ENCODE peak calls at places on chromosomes 12 and 14, in four cellular contexts. F is heart right ventricle, I is thoracic aorta, Q is ovary. O is an unnamed sample.

GRCh38 chr14:61503167-61503801 is 181.9 kb downstream of the PRKCH start:
- DNase-seq in I (no peak), F (no peak), Q (no peak), O (peak; percentile 71)

GRCh38 chr14:73850940-73851339 is 691 bp upstream of the PTGR2 start:
- DNase-seq in I (no peak), F (no peak), Q (no peak), O (peak; percentile 76)

GRCh38 chr12:75592638-75593335 is 81.4 kb upstream of the KRR1 start:
- DNase-seq in Q (no peak), I (no peak), F (no peak), O (no peak)

GRCh38 chr14:52365071-52365470 is 51.0 kb downstream of the PTGER2 start:
- DNase-seq in F (no peak), Q (no peak), I (no peak), O (no peak)

GRCh38 chr14:33938131-33938949 is 12.5 kb downstream of the EGLN3 start:
- DNase-seq in Q (peak; percentile 36), I (no peak), F (peak; percentile 86), O (no peak)

GRCh38 chr12:108798551-108799221 is 58.7 kb downstream of the SSH1 start:
- DNase-seq in Q (no peak), F (no peak), I (no peak), O (no peak)

GRCh38 chr12:18825138-18825537 is 87.2 kb downstream of the CAPZA3 start:
- DNase-seq in F (no peak), I (no peak), Q (no peak), O (no peak)

GRCh38 chr14:45891417-45892080 is 638.5 kb upstream of the MIS18BP1 start:
- DNase-seq in I (no peak), F (no peak), Q (no peak), O (peak; percentile 33)

GRCh38 chr12:632102-632696 is 31.0 kb downstream of the NINJ2 start:
- DNase-seq in F (no peak), Q (no peak), I (no peak), O (peak; percentile 73)

GRCh38 chr12:132486576-132486975 is 3.4 kb upstream of the FBRSL1 start:
- DNase-seq in I (no peak), Q (peak; percentile 18), F (peak; percentile 8), O (no peak)

GRCh38 chr12:50887191-50887590 is 44.5 kb downstream of the TMPRSS12 start:
- DNase-seq in F (no peak), I (no peak), Q (no peak), O (no peak)

GRCh38 chr12:53244337-53244736 is 12.3 kb upstream of the RARG start:
- DNase-seq in Q (no peak), I (no peak), F (no peak), O (no peak)
- H3K27ac ChIP-seq in Q (no peak overlapping the region), I (no peak overlapping the region), F (no peak overlapping the region), O (no peak overlapping the region)

GRCh38 chr14:80653951-80654350 is 287.6 kb downstream of the CEP128 start:
- DNase-seq in Q (no peak), F (no peak), I (no peak), O (no peak)

GRCh38 chr14:80658733-80659132 is 282.8 kb downstream of the CEP128 start:
- DNase-seq in Q (no peak), I (no peak), F (no peak), O (no peak)

GRCh38 chr14:80663541-80663940 is 278.0 kb downstream of the CEP128 start:
- DNase-seq in F (no peak), I (no peak), Q (no peak), O (no peak)

GRCh38 chr14:80658155-80658554 is 283.4 kb downstream of the CEP128 start:
- DNase-seq in Q (no peak), I (no peak), F (no peak), O (no peak)
- TF ChIP-seq CTCF in Q (no peak), I (no peak), F (no peak), O (no peak)

GRCh38 chr14:22820731-22821130 is 5.5 kb upstream of the SLC7A7 start:
- DNase-seq in Q (no peak), I (no peak), F (no peak), O (peak; percentile 79)

GRCh38 chr14:22822619-22823551 is 6.8 kb upstream of the MRPL52 start:
- DNase-seq in F (peak; percentile 82), Q (peak; percentile 83), I (no peak), O (peak; percentile 26)

GRCh38 chr14:22822017-22822618 is 6.9 kb upstream of the SLC7A7 start:
- DNase-seq in I (no peak), F (no peak), Q (peak; percentile 52), O (no peak)

GRCh38 chr14:22819191-22819988 is 4.2 kb upstream of the SLC7A7 start:
- DNase-seq in Q (no peak), F (peak; percentile 42), I (no peak), O (no peak)

DNA sequence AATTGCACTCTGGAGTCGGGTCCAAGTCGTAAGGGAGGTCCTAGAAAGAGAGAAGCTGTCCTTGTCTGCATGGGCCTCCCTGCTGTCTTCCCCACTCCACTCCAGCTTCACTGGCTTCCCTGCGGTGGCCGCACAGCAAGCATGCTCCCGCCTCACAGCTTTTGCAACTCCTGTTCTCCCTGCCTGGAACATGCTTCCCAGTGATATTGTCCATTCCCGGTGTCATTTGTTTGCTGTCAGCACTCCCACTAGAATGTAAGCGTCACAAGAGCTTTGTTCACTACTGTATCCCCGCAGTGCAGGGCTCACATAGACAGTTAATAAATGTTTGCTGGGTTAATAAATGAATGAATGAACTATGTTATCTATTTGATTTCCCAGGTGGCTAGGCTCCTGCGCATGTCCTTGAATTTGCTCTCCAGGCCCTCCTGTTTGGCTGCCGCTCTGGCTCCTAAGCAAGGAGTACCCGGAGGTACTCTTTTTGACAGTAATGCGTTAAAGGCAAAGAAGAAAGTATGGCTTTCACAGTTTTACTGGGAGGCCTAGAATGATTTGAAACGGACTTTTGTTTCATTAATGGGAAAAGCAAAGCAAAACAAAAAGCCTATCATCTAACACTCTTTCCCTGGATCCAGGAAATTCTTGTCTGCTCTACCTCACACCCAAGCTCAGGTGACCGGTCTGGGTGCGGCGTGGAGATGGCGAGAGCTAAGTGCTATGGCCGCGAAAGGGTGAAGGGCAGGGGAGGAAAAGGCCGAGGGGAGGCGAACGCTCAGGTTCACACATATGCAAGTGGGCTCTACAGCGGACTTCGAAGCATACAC is 6.2 kb upstream of the SLC7A7 start:
- DNase-seq in I (no peak), F (no peak), Q (no peak), O (no peak)
- H3K27ac ChIP-seq in I (no peak overlapping the region), F (no peak overlapping the region), Q (no peak overlapping the region), O (no peak overlapping the region)

DNA sequence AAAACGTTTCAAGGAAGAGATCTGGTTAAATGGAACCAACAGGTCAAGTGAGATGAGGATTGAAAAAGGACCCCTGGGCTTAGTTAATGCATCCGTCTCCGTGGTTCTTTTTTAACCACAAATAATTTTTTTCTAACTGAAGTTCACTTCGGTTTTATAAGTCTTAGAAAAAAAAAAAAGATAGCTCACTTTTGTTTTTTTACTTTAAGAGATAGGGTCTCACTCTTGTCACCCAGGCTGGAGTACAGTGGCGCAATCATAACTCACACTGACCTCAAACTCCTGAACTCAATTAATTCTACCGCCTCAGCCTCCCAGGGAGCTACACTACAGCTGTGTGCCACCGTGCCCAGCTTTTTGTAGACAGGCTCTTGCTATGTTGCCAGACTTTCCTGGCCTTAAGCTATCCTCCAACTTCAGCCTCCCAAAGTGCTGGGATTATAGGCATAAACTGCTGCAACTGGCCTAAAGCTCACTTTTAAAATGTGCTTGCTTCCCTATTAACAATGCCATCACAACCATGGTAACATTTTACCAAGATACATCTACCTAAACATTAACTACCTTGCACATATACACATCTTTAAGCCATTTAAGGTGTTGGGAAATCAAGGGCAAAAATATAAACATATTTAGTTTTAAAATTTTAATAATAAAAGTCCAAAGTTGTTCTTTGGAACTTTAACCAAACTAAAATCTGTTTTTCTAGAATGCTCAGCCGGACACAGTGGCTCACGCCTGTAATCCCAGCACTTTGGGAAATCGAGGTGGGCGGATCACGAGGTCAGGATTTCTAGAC is 11.6 kb downstream of the HNRNPC start:
- DNase-seq in I (no peak), F (no peak), Q (no peak), O (no peak)
- TF ChIP-seq CTCF in I (no peak), F (no peak), Q (no peak), O (no peak)

GRCh38 chr14:96581026-96581425 is 78.8 kb downstream of the PAPOLA start:
- DNase-seq in F (no peak), Q (no peak), I (no peak), O (no peak)
- H3K27ac ChIP-seq in F (no peak overlapping the region), Q (no peak overlapping the region), I (no peak overlapping the region), O (no peak overlapping the region)